ENCODE peak calls at places on chromosomes 3 and 15, in four cellular contexts. B is fibroblast of mammary gland, R is ELF-1, A is AG08396. C is an unnamed sample.

GRCh38 chr15:42427429-42428223 is 63.3 kb downstream of the ZNF106 start:
- DNase-seq in R (no peak), A (peak), B (peak), C (no peak)

GRCh38 chr3:56921573-56922571 is 120.1 kb upstream of the ARHGEF3 start:
- DNase-seq in B (no peak), A (peak), R (no peak), C (no peak)

GRCh38 chr3:176872771-176873209 is 324.5 kb downstream of the TBL1XR1 start:
- DNase-seq in A (peak), B (peak), R (peak), C (peak)

GRCh38 chr3:132285620-132285945 is 31.6 kb upstream of the ACP3 start:
- DNase-seq in B (no peak), A (no peak), R (peak), C (no peak)

GRCh38 chr15:24718289-24719082 is 42.9 kb downstream of the NPAP1 start:
- DNase-seq in R (peak), A (no peak), B (no peak), C (no peak)

GRCh38 chr3:16516695-16517481 is 3.4 kb upstream of the RFTN1 start:
- DNase-seq in B (peak), R (peak), A (peak), C (peak)

GRCh38 chr3:98972155-98972554 is 70.7 kb upstream of the DCBLD2 start:
- DNase-seq in B (peak), R (no peak), A (peak), C (no peak)

GRCh38 chr15:69729167-69729748 is 276.6 kb downstream of the RPLP1 start:
- DNase-seq in A (peak), R (peak), B (peak), C (peak)

GRCh38 chr3:37519661-37520060 is 342.0 kb upstream of the CTDSPL start:
- DNase-seq in B (no peak), A (no peak), R (no peak), C (no peak)

GRCh38 chr3:46538803-46539442 is 27.2 kb downstream of the LRRC2 start:
- DNase-seq in B (peak), R (peak), A (peak), C (no peak)

GRCh38 chr3:128337305-128337704 is 129.4 kb downstream of the DNAJB8 start:
- DNase-seq in R (no peak), A (no peak), B (no peak), C (no peak)

GRCh38 chr3:20013396-20013795 is 1.3 kb upstream of the PP2D1 start:
- DNase-seq in B (no peak), R (no peak), A (no peak), C (no peak)

GRCh38 chr15:57827021-57827420 is 120.5 kb downstream of the POLR2M start:
- DNase-seq in R (no peak), A (no peak), B (no peak), C (no peak)